ENCODE peak calls at places on chromosomes 2 and 18, in eight cellular contexts. F is tibial nerve, H is uterus, C is tibial artery, E is esophagus muscularis mucosa, R is body of pancreas, N is neural progenitor cell, K is mesendoderm. T is an unnamed sample. For H3K36me3 and H3K27me3, the result is how much of the 10 kb centered on the place peaks cover.

GRCh38 chr18:10247402-10248117 is 206.9 kb upstream of the APCDD1 start:
- DNase-seq in F (no peak), H (no peak), C (no peak), E (no peak), R (no peak), N (no peak), K (peak), T (no peak)

GRCh38 chr2:189581354-189582139 is 961 bp upstream of the SLC40A1 start:
- DNase-seq in F (no peak), H (peak), C (no peak), E (no peak), R (peak), N (peak), K (peak), T (peak)

GRCh38 chr2:181235683-181236459 is 221.3 kb upstream of the ITGA4 start:
- DNase-seq in F (no peak), H (no peak), C (no peak), E (no peak), R (no peak), N (no peak), K (no peak), T (no peak)

GRCh38 chr2:77391119-77391518 is 131.1 kb downstream of the LRRTM4 start:
- DNase-seq in F (no peak), H (no peak), C (no peak), E (no peak), R (no peak), N (no peak), K (no peak), T (no peak)

GRCh38 chr2:193076995-193077394 is 882.3 kb upstream of the TMEFF2 start:
- DNase-seq in F (no peak), H (no peak), C (no peak), E (no peak), R (no peak), N (no peak), K (no peak), T (no peak)

GRCh38 chr18:79938196-79938595 is 13.3 kb downstream of the SLC66A2 start:
- DNase-seq in F (no peak), H (no peak), C (no peak), E (no peak), R (peak), N (no peak), K (no peak), T (no peak)

GRCh38 chr18:25351280-25351772 is 640 bp downstream of the ZNF521 start:
- DNase-seq in F (no peak), H (peak), C (peak), E (no peak), R (no peak), N (peak), K (no peak), T (peak)

GRCh38 chr18:12628706-12629702 is 28.9 kb downstream of the SPIRE1 start:
- DNase-seq in F (no peak), H (no peak), C (no peak), E (no peak), R (no peak), N (no peak), K (no peak), T (no peak)

GRCh38 chr2:7725132-7725849 is 808.1 kb downstream of the RNF144A start:
- DNase-seq in F (no peak), H (peak), C (no peak), E (peak), R (no peak), N (peak), K (peak), T (no peak)

GRCh38 chr18:27695509-27695908 is 481.4 kb downstream of the CDH2 start:
- DNase-seq in F (no peak), H (no peak), C (no peak), E (no peak), R (no peak), N (no peak), K (peak), T (no peak)

GRCh38 chr2:216713691-216714411 is 18.5 kb upstream of the IGFBP5 start:
- DNase-seq in F (peak), H (peak), C (peak), E (no peak), R (peak), N (no peak), K (no peak), T (peak)

GRCh38 chr2:240792658-240793312 is 27.2 kb downstream of the KIF1A start:
- DNase-seq in F (no peak), H (no peak), C (no peak), E (no peak), R (no peak), N (no peak), K (no peak), T (no peak)

GRCh38 chr2:45020439-45020838 is 11.2 kb upstream of the SIX2 start:
- DNase-seq in F (no peak), H (no peak), C (no peak), E (no peak), R (no peak), N (no peak), K (no peak), T (no peak)

GRCh38 chr2:88554189-88554588 is 73.1 kb downstream of the EIF2AK3 start:
- DNase-seq in F (no peak), H (no peak), C (no peak), E (no peak), R (no peak), N (peak), K (peak), T (no peak)

GRCh38 chr2:182504903-182505302 is 78.1 kb upstream of the PDE1A start:
- DNase-seq in F (no peak), H (peak), C (no peak), E (no peak), R (no peak), N (no peak), K (peak), T (peak)

GRCh38 chr2:197813093-197813787 is 8.8 kb downstream of the PLCL1 start:
- DNase-seq in F (no peak), H (no peak), C (no peak), E (no peak), R (no peak), N (no peak), K (peak), T (no peak)

GRCh38 chr2:116489292-116489691 is 1325.2 kb upstream of the DDX18 start:
- DNase-seq in F (no peak), H (no peak), C (no peak), E (no peak), R (no peak), N (no peak), K (no peak), T (no peak)

GRCh38 chr2:196372811-196373664 is 201.7 kb upstream of the STK17B start:
- DNase-seq in F (no peak), H (no peak), C (no peak), E (no peak), R (no peak), N (no peak), K (no peak), T (no peak)

GRCh38 chr2:162826901-162827300 is 11.7 kb downstream of the KCNH7 start:
- DNase-seq in F (no peak), H (no peak), C (no peak), E (no peak), R (no peak), N (no peak), K (no peak), T (no peak)

GRCh38 chr18:78739115-78739514 is 240.5 kb upstream of the SALL3 start:
- DNase-seq in F (no peak), H (no peak), C (no peak), E (no peak), R (no peak), N (no peak), K (no peak), T (no peak)

GRCh38 chr2:236908456-236909388 is 177.0 kb upstream of the COPS8 start:
- DNase-seq in F (no peak), H (no peak), C (no peak), E (peak), R (no peak), N (no peak), K (no peak), T (no peak)

GRCh38 chr2:101466426-101466825 is 8.5 kb downstream of the RFX8 start:
- DNase-seq in F (no peak), H (no peak), C (no peak), E (no peak), R (no peak), N (no peak), K (no peak), T (no peak)

GRCh38 chr2:98282109-98282508 is 64.1 kb upstream of the CNGA3 start:
- DNase-seq in F (no peak), H (no peak), C (no peak), E (no peak), R (no peak), N (no peak), K (no peak), T (no peak)

GRCh38 chr18:51510020-51510419 is 312.5 kb upstream of the MEX3C start:
- DNase-seq in F (no peak), H (no peak), C (no peak), E (no peak), R (no peak), N (no peak), K (no peak), T (no peak)

GRCh38 chr2:3738454-3738853 is 35.1 kb downstream of the DCDC2C start:
- DNase-seq in F (no peak), H (no peak), C (no peak), E (no peak), R (no peak), N (peak), K (peak), T (peak)

GRCh38 chr2:200399046-200399445 is 92.6 kb downstream of the SPATS2L start:
- DNase-seq in F (no peak), H (no peak), C (no peak), E (no peak), R (no peak), N (no peak), K (no peak), T (no peak)

GRCh38 chr2:20186855-20187187 is 38.1 kb downstream of the SDC1 start:
- DNase-seq in F (no peak), H (no peak), C (no peak), E (no peak), R (no peak), N (no peak), K (no peak), T (no peak)

GRCh38 chr2:124316133-124316532 is 291.0 kb downstream of the CNTNAP5 start:
- DNase-seq in F (no peak), H (no peak), C (no peak), E (peak), R (no peak), N (no peak), K (no peak), T (no peak)

GRCh38 chr2:8684885-8685696 is 3.2 kb downstream of the ID2 start:
- DNase-seq in F (peak), H (peak), C (peak), E (no peak), R (peak), N (peak), K (peak), T (peak)

GRCh38 chr2:61816480-61817355 is 37.1 kb downstream of the FAM161A start:
- DNase-seq in F (no peak), H (no peak), C (no peak), E (no peak), R (no peak), N (no peak), K (no peak), T (no peak)

GRCh38 chr18:57146956-57147636 is at the start of gene BOD1L2:
- DNase-seq in F (no peak), H (no peak), C (no peak), E (no peak), R (no peak), N (no peak), K (no peak), T (no peak)

GRCh38 chr18:13892098-13892497 is 23.2 kb downstream of the MC2R start:
- DNase-seq in F (no peak), H (no peak), C (no peak), E (peak), R (no peak), N (no peak), K (no peak), T (no peak)

GRCh38 chr2:24617431-24617830 is 126.4 kb downstream of the NCOA1 start:
- DNase-seq in F (no peak), H (no peak), C (no peak), E (no peak), R (no peak), N (no peak), K (no peak), T (peak)

DNA sequence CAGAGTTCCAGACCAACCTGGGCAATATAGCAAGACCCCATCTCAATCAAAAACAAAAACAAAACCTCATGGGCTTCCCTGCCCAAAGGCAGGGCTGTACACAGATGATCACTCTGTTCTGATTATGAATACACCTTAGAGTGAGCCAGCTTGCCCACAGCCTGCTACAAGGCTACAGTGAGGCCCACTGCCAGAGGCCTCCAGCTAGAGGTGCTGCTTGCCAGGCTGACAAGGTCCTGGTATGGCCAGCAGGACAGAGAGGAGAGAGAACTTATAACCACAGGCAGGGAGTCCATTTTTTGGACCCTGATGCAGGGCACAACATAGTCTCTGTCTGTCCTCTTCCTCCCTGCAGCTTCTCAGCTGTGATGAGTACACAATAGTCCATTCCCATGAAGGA is 41.5 kb downstream of the KANSL3 start:
- DNase-seq in F (no peak), H (no peak), C (no peak), E (no peak), R (peak), N (no peak), K (no peak), T (peak)
- H3K36me3 ChIP-seq in F (half or more), H (under half), C (half or more), E (under half), R (under half), N (under half), K (under half), T (half or more)

DNA sequence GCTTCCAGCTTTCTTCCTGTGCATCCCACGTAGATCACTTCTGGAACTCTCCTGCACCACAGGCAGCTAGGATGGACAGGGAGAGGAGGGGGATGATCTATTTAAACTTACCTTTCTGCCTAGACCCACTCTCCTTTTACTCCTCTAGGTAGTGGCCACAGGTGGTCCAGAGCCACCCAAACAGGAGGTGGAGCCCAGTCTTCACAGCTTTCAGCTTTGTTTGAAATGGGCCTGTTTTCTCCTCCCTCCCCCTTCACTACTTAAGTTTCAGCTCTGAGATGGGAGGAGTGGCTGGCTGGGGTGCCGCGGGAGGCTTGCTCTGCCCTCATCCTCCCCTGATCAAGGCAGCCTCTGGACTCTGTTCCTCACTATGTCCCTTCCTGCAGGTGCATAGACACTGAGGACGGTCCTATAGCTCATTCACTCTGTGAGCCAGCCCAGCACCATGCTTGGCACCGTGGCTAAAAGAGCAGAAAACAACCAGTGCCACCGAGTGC is 12.6 kb upstream of the CELF4 start:
- DNase-seq in F (no peak), H (no peak), C (no peak), E (no peak), R (no peak), N (no peak), K (no peak), T (no peak)
- H3K27me3 ChIP-seq in F (under half), H (under half), C (under half), E (under half), R (under half), N (under half), K (under half), T (under half)

DNA sequence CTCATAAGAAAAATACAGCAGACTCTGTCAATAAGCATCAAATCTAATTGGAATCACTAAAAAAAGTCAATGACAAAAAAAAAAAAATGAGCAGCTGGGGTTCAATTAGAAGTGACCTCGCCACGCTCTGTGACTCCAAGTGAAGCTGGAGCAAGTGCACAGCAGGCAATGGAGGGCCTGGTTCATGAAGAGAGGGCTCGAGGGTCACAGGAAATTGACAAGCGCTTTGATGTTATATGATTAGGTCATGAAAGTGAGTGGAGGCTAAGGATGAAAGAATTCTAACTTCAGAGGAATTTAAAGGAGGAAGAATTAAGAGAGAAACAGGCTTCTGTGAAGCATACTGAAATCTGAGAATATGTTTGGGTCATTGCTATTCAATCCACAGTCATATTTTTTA is 85.4 kb upstream of the TMEM18 start:
- DNase-seq in F (no peak), H (no peak), C (no peak), E (no peak), R (no peak), N (no peak), K (no peak), T (no peak)
- H3K36me3 ChIP-seq in F (under half), H (under half), C (under half), E (under half), R (under half), N (under half), K (under half), T (under half)

GRCh38 chr18:21241224-21242131 is 554 bp upstream of the GREB1L start:
- DNase-seq in F (no peak), H (no peak), C (no peak), E (no peak), R (peak), N (peak), K (peak), T (no peak)

GRCh38 chr18:21243041-21243431 is 1.0 kb downstream of the GREB1L start:
- DNase-seq in F (no peak), H (no peak), C (no peak), E (no peak), R (no peak), N (peak), K (peak), T (peak)

GRCh38 chr18:21242141-21243040 is at the start of gene GREB1L:
- DNase-seq in F (no peak), H (no peak), C (no peak), E (no peak), R (peak), N (peak), K (peak), T (peak)
- H3K27me3 ChIP-seq in F (under half), H (under half), C (under half), E (under half), R (under half), N (under half), K (under half), T (under half)

DNA sequence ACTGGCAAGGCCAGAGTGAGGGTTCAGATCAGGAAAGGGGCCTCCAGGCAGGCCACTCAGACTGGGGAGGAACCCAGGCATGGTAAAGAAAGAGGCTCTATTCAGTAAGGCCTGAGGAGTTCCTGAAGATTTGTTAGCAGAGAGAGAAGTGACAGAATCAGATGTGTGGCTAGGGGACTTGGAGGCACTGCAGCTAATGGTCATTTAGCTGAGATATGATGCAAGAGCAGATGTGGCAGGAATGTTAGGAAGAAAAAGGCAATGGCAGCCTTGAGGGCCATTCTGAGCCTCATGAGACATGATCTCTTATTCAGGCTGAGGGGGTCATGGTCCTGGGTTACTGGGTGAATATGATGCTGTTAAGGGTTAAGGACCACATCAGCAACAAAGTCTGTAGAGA is 73.4 kb downstream of the CCDC93 start:
- DNase-seq in F (no peak), H (no peak), C (no peak), E (no peak), R (no peak), N (no peak), K (no peak), T (no peak)
- H3K36me3 ChIP-seq in F (half or more), H (under half), C (half or more), E (half or more), R (under half), N (under half), K (under half), T (half or more)

GRCh38 chr2:239714116-239714515 is 311.0 kb downstream of the NDUFA10 start:
- DNase-seq in F (no peak), H (no peak), C (no peak), E (no peak), R (no peak), N (no peak), K (no peak), T (no peak)

GRCh38 chr2:239712755-239713154 is 311.9 kb upstream of the HDAC4 start:
- DNase-seq in F (no peak), H (no peak), C (no peak), E (no peak), R (no peak), N (no peak), K (no peak), T (no peak)

GRCh38 chr2:239715202-239715601 is 309.9 kb downstream of the NDUFA10 start:
- DNase-seq in F (no peak), H (no peak), C (no peak), E (no peak), R (no peak), N (no peak), K (no peak), T (no peak)

GRCh38 chr2:239711911-239712570 is 311.2 kb upstream of the HDAC4 start:
- DNase-seq in F (no peak), H (no peak), C (no peak), E (no peak), R (no peak), N (no peak), K (no peak), T (no peak)

DNA sequence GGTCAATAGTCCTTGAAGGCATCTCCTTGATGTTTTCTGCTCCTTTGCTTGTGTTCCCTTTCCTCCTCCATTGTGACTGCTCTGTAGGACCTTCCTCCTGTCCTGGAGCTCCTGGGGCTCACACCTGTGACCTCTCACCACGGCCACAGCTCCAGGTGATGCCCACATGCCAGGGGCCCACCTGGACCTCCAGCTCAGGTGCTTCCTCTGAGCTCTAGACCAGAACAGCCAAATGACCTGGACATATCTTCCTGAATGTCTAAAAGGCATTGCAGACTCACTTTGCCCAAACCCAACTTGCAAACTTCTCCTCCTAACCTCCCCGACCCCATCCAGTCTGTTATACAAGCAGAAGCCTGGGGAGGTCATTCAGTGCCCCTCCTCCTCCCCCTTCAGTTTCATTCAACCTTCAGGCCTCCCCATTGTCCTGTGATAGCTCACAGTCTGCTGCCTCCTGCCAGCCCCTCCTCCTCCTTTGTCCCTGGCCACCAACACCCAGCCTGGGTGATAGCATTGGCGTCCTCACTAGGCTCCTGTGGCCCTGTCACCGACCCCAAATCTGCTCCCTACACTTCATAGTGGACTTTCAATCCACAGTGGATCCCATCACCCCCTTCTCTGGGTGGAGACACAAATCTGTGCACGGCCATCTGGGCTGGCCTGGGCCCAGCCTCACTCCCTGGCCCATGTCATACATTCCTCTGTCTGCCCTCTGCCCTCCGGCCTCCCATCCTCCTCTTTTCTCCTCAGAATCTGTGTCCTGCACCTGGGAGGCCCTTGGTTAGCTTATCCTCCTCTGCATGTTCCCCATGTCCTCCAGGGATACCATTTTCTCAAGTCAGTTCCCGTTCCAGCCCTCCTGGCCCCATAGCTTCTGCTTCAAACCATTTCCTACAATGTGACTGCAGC is 310.4 kb upstream of the HDAC4 start:
- DNase-seq in F (no peak), H (no peak), C (no peak), E (no peak), R (no peak), N (peak), K (peak), T (no peak)
- H3K27me3 ChIP-seq in F (under half), H (under half), C (under half), E (under half), R (under half), N (under half), K (under half), T (under half)

T was measured in adrenal gland.